ENCODE peak calls at places on chromosomes 13 and 19, in four cellular contexts. One of them, this sample, is unnamed.

GRCh38 chr19:14368011-14368513 is 13.2 kb upstream of the ADGRE5 start:
- DNase-seq in GM12878: no peak
- DNase-seq in HepG2: no peak
- DNase-seq in K562: no peak
- DNase-seq in this sample: no peak

GRCh38 chr13:106109391-106109791 is 426.1 kb downstream of the EFNB2 start:
- DNase-seq in GM12878: no peak
- DNase-seq in HepG2: no peak
- DNase-seq in K562: no peak
- DNase-seq in this sample: no peak

GRCh38 chr13:58949646-58950045 is 1214.1 kb downstream of the DIAPH3 start:
- DNase-seq in GM12878: no peak
- DNase-seq in K562: no peak
- DNase-seq in HepG2: no peak
- DNase-seq in this sample: peak

GRCh38 chr19:34364830-34365462 is at the start of gene GPI:
- DNase-seq in GM12878: no peak
- DNase-seq in HepG2: peak
- DNase-seq in K562: peak
- DNase-seq in this sample: peak

GRCh38 chr13:25171517-25172302 is at the start of gene AMER2:
- DNase-seq in K562: no peak
- DNase-seq in HepG2: no peak
- DNase-seq in GM12878: no peak
- DNase-seq in this sample: peak

GRCh38 chr13:62643007-62643483 is 1227.4 kb upstream of the PCDH20 start:
- DNase-seq in GM12878: peak
- DNase-seq in K562: no peak
- DNase-seq in HepG2: peak
- DNase-seq in this sample: no peak

GRCh38 chr13:106610511-106610910 is 42.6 kb upstream of the ARGLU1 start:
- DNase-seq in GM12878: no peak
- DNase-seq in K562: no peak
- DNase-seq in HepG2: no peak
- DNase-seq in this sample: no peak

GRCh38 chr19:50803633-50804419 is 13.6 kb downstream of the ACP4 start:
- DNase-seq in K562: peak
- DNase-seq in HepG2: no peak
- DNase-seq in GM12878: no peak
- DNase-seq in this sample: peak

GRCh38 chr19:811511-812048 is 10.2 kb downstream of the PLPPR3 start:
- DNase-seq in GM12878: no peak
- DNase-seq in K562: peak
- DNase-seq in HepG2: no peak
- DNase-seq in this sample: no peak

GRCh38 chr13:113557013-113557412 is 27.5 kb upstream of the TFDP1 start:
- DNase-seq in K562: no peak
- DNase-seq in HepG2: no peak
- DNase-seq in GM12878: no peak
- DNase-seq in this sample: no peak

GRCh38 chr19:9741476-9742171 is 26.9 kb downstream of the ZNF846 start:
- DNase-seq in K562: no peak
- DNase-seq in GM12878: no peak
- DNase-seq in HepG2: no peak
- DNase-seq in this sample: no peak

GRCh38 chr13:48448963-48449614 is 36.2 kb upstream of the LPAR6 start:
- DNase-seq in GM12878: no peak
- DNase-seq in K562: no peak
- DNase-seq in HepG2: no peak
- DNase-seq in this sample: no peak

GRCh38 chr13:79901336-79901735 is 420.4 kb downstream of the NDFIP2 start:
- DNase-seq in K562: no peak
- DNase-seq in GM12878: no peak
- DNase-seq in HepG2: no peak
- DNase-seq in this sample: no peak

GRCh38 chr13:70108276-70108845 is at the start of gene KLHL1:
- DNase-seq in HepG2: no peak
- DNase-seq in GM12878: no peak
- DNase-seq in K562: no peak
- DNase-seq in this sample: no peak

GRCh38 chr13:26495749-26496148 is 61.7 kb upstream of the WASF3 start:
- DNase-seq in GM12878: no peak
- DNase-seq in K562: no peak
- DNase-seq in HepG2: no peak
- DNase-seq in this sample: no peak

GRCh38 chr19:49889687-49890348 is 6.9 kb downstream of the IL4I1 start:
- DNase-seq in GM12878: no peak
- DNase-seq in K562: peak
- DNase-seq in HepG2: no peak
- DNase-seq in this sample: peak

GRCh38 chr19:41426952-41427646 is at the start of gene B3GNT8:
- DNase-seq in K562: peak
- DNase-seq in GM12878: no peak
- DNase-seq in HepG2: peak
- DNase-seq in this sample: peak

GRCh38 chr19:1057185-1057857 is 9.6 kb upstream of the ARHGAP45 start:
- DNase-seq in K562: no peak
- DNase-seq in HepG2: no peak
- DNase-seq in GM12878: no peak
- DNase-seq in this sample: no peak

GRCh38 chr13:102651892-102652291 is 43.0 kb downstream of the METTL21C start:
- DNase-seq in HepG2: no peak
- DNase-seq in K562: no peak
- DNase-seq in GM12878: no peak
- DNase-seq in this sample: no peak

GRCh38 chr13:74931698-74932433 is 550.1 kb downstream of the TBC1D4 start:
- DNase-seq in GM12878: no peak
- DNase-seq in HepG2: no peak
- DNase-seq in K562: no peak
- DNase-seq in this sample: no peak

GRCh38 chr19:38661166-38661565 is 13.7 kb downstream of the ACTN4 start:
- DNase-seq in K562: no peak
- DNase-seq in HepG2: no peak
- DNase-seq in GM12878: no peak
- DNase-seq in this sample: no peak

GRCh38 chr19:32688315-32688714 is 3.3 kb upstream of the NUDT19 start:
- DNase-seq in HepG2: no peak
- DNase-seq in GM12878: no peak
- DNase-seq in K562: no peak
- DNase-seq in this sample: no peak

GRCh38 chr19:292281-292884 is 1.2 kb upstream of the PLPP2 start:
- DNase-seq in HepG2: no peak
- DNase-seq in K562: no peak
- DNase-seq in GM12878: no peak
- DNase-seq in this sample: no peak

GRCh38 chr19:45814166-45814780 is 835 bp downstream of the RSPH6A start:
- DNase-seq in GM12878: no peak
- DNase-seq in K562: no peak
- DNase-seq in HepG2: no peak
- DNase-seq in this sample: no peak

GRCh38 chr13:24292476-24292875 is 16.9 kb upstream of the C1QTNF9 start:
- DNase-seq in GM12878: no peak
- DNase-seq in HepG2: no peak
- DNase-seq in K562: no peak
- DNase-seq in this sample: no peak

GRCh38 chr13:33550885-33551284 is 265.3 kb upstream of the STARD13 start:
- DNase-seq in GM12878: no peak
- DNase-seq in K562: no peak
- DNase-seq in HepG2: no peak
- DNase-seq in this sample: no peak

GRCh38 chr19:32168111-32168510 is 177.3 kb upstream of the ZNF507 start:
- DNase-seq in K562: no peak
- DNase-seq in HepG2: no peak
- DNase-seq in GM12878: no peak
- DNase-seq in this sample: no peak

DNA sequence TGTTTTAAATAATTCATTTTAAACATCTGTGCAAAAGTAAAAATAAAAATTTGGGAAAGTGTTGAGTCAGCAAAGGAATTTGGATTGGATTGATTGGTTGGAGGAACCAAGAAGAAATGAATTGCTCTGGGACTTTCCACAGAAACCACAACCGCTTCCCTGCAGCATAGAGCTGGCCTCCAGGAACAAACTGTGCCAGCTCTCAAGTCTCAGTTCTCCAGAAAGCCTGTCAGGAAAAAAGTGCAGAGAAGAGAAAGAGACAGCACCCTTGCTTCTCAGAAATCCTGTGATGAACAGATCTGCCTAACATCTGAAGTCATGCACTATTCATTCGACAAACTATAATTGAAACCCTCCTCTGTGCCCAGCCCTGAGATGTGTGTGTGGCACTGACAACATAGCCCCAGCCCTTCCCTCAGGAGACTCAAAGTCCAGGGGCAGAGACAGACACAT is 14.8 kb downstream of the LYPD3 start:
- DNase-seq in K562: no peak
- DNase-seq in HepG2: no peak
- DNase-seq in GM12878: no peak
- DNase-seq in this sample: no peak
- TF ChIP-seq FOXM1 in K562: no peak
- TF ChIP-seq FOXM1 in HepG2: no peak
- TF ChIP-seq FOXM1 in GM12878: no peak
- TF ChIP-seq FOXM1 in this sample: no peak

GRCh38 chr19:2327773-2328400 is 499 bp downstream of the LSM7 start:
- DNase-seq in GM12878: peak
- DNase-seq in HepG2: peak
- DNase-seq in K562: no peak
- DNase-seq in this sample: no peak
- TF ChIP-seq TARDBP in GM12878: no peak
- TF ChIP-seq TARDBP in HepG2: no peak
- TF ChIP-seq TARDBP in K562: no peak
- TF ChIP-seq TARDBP in this sample: no peak

GRCh38 chr13:30235206-30235605 is 72.1 kb downstream of the KATNAL1 start:
- DNase-seq in K562: no peak
- DNase-seq in GM12878: no peak
- DNase-seq in HepG2: no peak
- DNase-seq in this sample: no peak
- TF ChIP-seq SP1 in K562: no peak
- TF ChIP-seq SP1 in GM12878: no peak
- TF ChIP-seq SP1 in HepG2: no peak
- TF ChIP-seq SP1 in this sample: no peak

GRCh38 chr19:4675346-4675745 is 5.2 kb upstream of the MYDGF start:
- DNase-seq in GM12878: no peak
- DNase-seq in HepG2: no peak
- DNase-seq in K562: no peak
- DNase-seq in this sample: no peak

GRCh38 chr19:4678881-4679379 is 8.8 kb upstream of the MYDGF start:
- DNase-seq in K562: peak
- DNase-seq in HepG2: no peak
- DNase-seq in GM12878: no peak
- DNase-seq in this sample: peak

GRCh38 chr19:4673726-4674125 is 3.6 kb upstream of the MYDGF start:
- DNase-seq in HepG2: no peak
- DNase-seq in GM12878: no peak
- DNase-seq in K562: no peak
- DNase-seq in this sample: no peak

GRCh38 chr19:4679416-4679815 is 9.3 kb upstream of the MYDGF start:
- DNase-seq in HepG2: no peak
- DNase-seq in K562: peak
- DNase-seq in GM12878: no peak
- DNase-seq in this sample: no peak

DNA sequence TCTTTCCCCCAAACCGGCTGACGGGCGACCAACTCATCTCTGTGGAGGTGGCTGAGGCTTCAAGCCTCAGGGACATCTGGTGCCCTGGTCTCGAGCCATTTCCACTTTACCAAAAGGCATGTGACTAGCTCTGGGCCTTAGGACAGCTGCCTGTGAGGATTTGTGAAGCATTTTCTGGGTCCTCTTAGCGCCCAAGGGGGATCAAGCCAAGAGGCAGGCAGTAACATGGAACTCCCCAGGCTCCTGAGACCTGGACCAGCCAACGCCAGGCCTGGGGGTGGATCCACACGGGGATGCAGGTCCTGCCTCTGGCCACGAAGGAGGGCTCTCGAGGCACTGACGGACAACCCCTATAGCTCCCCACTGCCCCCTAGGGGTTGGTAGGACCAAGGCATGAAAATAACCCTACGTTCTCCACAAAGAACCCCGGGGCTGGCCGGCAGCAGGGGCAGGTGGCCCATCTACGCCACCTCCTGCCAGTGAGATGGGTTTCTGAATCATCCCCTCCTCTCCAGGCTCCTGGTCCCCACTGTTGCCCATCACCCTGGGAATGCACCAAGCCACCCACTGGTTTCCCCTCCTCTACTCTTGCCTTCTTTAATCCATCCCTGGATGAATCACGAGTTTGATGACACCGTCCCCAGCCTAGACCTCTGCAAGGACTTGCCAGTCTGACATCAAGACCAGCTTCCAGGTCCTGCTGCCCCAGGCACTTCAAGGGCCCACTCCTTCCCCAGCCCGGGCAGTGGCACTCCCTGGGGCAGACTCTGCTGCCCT is 7.0 kb upstream of the MYDGF start:
- DNase-seq in GM12878: no peak
- DNase-seq in K562: peak
- DNase-seq in HepG2: peak
- DNase-seq in this sample: peak
- TF ChIP-seq FOXM1 in GM12878: no peak
- TF ChIP-seq FOXM1 in K562: no peak
- TF ChIP-seq FOXM1 in HepG2: no peak
- TF ChIP-seq FOXM1 in this sample: no peak